ENCODE peak calls at places on chromosomes 7 and 10, in ten cellular contexts. Z is thyroid gland; N is ovary; A is A549; J is upper lobe of left lung; W is left ventricle myocardium inferior; U is cardiac muscle cell; Y is fibroblast of lung; B is CD8-positive, alpha-beta T cell; V is body of pancreas. L is an unnamed sample.

GRCh38 chr10:68989317-68989990 is 851 bp downstream of the KIFBP start:
- DNase-seq in Z (no peak), N (no peak), A (no peak), J (no peak), W (no peak), U (no peak), Y (peak; percentile 20), B (no peak), V (no peak), L (no peak)

GRCh38 chr10:119871881-119872609 is 598 bp downstream of the MCMBP start:
- DNase-seq in Z (peak; percentile 86), N (peak; percentile 73), A (peak; percentile 19), J (peak; percentile 92), W (peak; percentile 51), U (peak; percentile 76), Y (peak; percentile 43), B (peak; percentile 64), V (peak; percentile 85), L (peak; percentile 33)

GRCh38 chr10:69362471-69362954 is 54.2 kb downstream of the TACR2 start:
- DNase-seq in Z (peak; percentile 55), N (no peak), A (peak; percentile 28), J (no peak), W (peak; percentile 69), U (no peak), Y (peak; percentile 84), B (no peak), V (peak; percentile 35), L (peak; percentile 65)

GRCh38 chr7:32765185-32765584 is 126.4 kb downstream of the KBTBD2 start:
- DNase-seq in Z (no peak), N (no peak), A (no peak), J (no peak), W (no peak), U (no peak), Y (no peak), B (no peak), V (no peak), L (no peak)

GRCh38 chr7:159042084-159042483 is 102.6 kb downstream of the VIPR2 start:
- DNase-seq in Z (no peak), N (no peak), A (no peak), J (no peak), W (no peak), U (no peak), Y (no peak), B (peak; percentile 21), V (no peak), L (no peak)

GRCh38 chr7:66281678-66282593 is 76.8 kb downstream of the TPST1 start:
- DNase-seq in Z (peak; percentile 29), N (no peak), A (peak; percentile 56), J (no peak), W (no peak), U (no peak), Y (peak; percentile 96), B (no peak), V (no peak), L (no peak)

GRCh38 chr7:134279898-134280297 is 36.8 kb downstream of the SLC35B4 start:
- DNase-seq in Z (no peak), N (no peak), A (no peak), J (no peak), W (no peak), U (no peak), Y (no peak), B (no peak), V (no peak), L (no peak)

GRCh38 chr7:112504093-112504695 is 23.4 kb downstream of the LSMEM1 start:
- DNase-seq in Z (no peak), N (no peak), A (no peak), J (no peak), W (no peak), U (no peak), Y (no peak), B (no peak), V (no peak), L (no peak)

DNA sequence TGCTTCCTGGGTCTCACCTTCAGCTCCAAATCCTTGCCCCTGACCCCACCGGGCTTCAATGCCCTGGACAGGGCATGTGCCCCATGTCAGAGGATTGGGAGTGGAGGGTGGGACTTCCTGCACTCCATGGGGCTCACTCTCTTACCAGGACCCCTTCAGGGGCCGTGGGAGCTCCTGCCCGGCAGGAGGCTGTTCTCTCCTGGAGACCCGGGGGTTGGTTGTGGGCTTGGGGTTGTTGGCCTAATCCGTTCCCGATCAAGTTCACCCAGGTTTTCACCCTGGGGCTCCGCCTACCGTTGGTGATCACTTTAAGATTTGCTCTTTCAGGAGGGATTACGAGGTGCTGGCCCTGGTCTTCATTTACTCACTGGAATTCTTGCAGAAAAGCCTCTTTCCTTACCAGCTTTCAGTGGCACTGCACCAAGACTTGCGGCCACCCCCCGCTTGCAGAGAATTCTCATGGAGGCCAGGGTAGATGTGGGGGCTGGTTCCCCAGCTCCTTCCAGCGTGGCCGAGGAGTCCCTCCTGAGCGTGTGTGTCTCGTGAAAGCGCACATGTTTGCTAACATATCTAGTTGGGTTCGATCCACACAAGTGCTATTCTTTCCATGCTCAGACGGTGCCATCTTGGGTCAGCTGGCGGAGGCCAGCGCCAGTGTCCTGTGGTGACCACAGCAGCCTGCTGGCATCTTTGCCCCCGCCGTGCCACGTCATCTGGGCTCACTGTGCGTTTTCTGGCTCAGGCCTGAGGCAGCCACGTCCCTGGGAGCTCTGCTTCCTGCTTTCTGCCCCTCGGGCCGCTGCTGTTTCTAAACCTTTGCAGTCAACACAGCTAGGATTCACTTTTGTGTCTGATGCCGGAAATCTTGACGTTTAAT is 15.6 kb downstream of the PWWP2B start:
- DNase-seq in Z (no peak), N (no peak), A (no peak), J (peak; percentile 70), W (no peak), U (no peak), Y (no peak), B (no peak), V (peak; percentile 78), L (no peak)
- H3K4me1 ChIP-seq in Z (peaks cover 59% of the 10 kb centered on the region), N (peaks cover 32% of the 10 kb centered on the region), A (no peaks in the 10 kb centered on the region), J (peaks cover 87% of the 10 kb centered on the region), W (peaks cover 62% of the 10 kb centered on the region), U (peaks cover 35% of the 10 kb centered on the region), Y (peaks cover 6% of the 10 kb centered on the region), B (peaks cover 16% of the 10 kb centered on the region), V (peaks cover 92% of the 10 kb centered on the region), L (peaks cover 53% of the 10 kb centered on the region)

DNA sequence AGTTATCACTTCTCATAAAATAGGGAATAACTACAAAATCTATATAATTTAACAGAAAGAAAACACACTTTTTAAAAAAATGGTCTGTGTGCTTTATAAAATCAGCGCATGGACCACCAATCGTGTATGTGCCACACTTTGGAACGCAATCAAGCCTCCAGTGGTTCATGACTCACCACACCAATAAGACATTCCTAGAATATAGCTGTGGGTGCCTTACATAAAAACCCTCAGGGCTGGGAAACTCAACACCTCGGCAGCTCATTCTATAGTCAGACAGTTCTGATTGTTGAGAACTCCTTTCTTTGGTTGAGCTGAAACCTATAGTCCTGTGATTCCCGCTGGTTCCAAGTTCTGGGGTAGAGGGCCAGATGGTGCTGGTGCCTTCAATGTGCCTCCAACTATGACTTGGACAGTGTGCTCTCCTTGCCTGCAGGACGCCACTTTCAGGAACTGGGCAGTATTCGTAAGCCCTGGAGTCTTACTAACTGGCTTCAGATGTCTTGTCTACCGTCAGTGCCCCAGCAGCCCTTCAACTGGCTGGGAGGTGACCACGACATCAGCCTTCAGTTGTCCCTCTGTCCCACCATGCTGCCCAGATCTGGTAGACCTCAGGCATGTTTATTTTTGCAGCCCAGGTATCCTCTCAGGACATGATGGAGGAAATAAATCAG is 135.7 kb upstream of the GDF10 start:
- DNase-seq in Z (no peak), N (no peak), A (no peak), J (no peak), W (no peak), U (no peak), Y (peak; percentile 77), B (no peak), V (no peak), L (no peak)
- H3K4me1 ChIP-seq in Z (peaks cover 12% of the 10 kb centered on the region), N (peaks cover 2% of the 10 kb centered on the region), A (peaks cover 6% of the 10 kb centered on the region), J (peaks cover 26% of the 10 kb centered on the region), W (peaks cover 18% of the 10 kb centered on the region), U (no peaks in the 10 kb centered on the region), Y (peaks cover 27% of the 10 kb centered on the region), B (peaks cover 23% of the 10 kb centered on the region), V (no peaks in the 10 kb centered on the region), L (no peaks in the 10 kb centered on the region)

DNA sequence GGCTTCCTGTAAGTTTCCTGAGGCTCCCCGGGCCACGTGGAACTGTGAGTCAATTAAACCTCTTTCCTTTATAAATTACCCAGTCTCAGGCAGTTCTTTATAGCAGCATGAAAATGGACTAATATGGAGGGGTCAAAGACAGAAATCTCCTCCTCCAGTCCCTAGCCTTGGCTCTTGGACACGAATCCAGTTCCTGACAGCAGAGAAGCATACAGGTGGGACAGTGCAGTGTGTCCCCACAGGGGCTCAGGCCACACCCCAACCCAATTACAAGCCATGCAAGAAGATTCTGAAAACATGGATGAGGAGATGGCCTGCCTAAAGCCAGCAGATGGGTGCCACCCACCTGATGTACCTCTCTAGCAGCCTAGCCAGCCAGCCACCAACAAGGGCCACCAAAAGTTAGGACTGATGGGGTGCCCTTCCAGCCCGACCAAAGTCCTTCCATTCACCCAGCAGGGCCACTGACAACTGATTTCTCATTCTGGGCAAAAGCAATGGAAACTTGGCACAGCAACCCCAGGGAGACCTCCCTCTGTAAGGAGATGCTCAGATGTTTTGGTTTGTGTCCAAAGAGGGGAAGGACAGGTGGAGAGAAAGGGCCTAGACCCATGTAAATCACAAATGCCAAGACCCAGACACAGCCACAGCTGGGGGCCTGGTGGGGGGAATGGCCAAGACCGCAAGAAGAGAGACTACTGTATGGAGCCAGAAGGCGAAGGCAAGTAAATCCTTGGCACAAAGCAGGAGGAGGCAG is 13.7 kb downstream of the GPRIN2 start:
- DNase-seq in Z (peak; percentile 2), N (no peak), A (no peak), J (no peak), W (peak; percentile 11), U (no peak), Y (no peak), B (no peak), V (no peak), L (no peak)
- H3K4me1 ChIP-seq in Z (peaks cover 4% of the 10 kb centered on the region), N (peaks cover 10% of the 10 kb centered on the region), A (peaks cover 94% of the 10 kb centered on the region), J (peaks cover 26% of the 10 kb centered on the region), W (peaks cover 5% of the 10 kb centered on the region), U (no peaks in the 10 kb centered on the region), Y (no peaks in the 10 kb centered on the region), B (no peaks in the 10 kb centered on the region), V (peaks cover 25% of the 10 kb centered on the region), L (no peaks in the 10 kb centered on the region)

GRCh38 chr7:17852361-17852760 is 87.9 kb downstream of the SNX13 start:
- DNase-seq in Z (no peak), N (no peak), A (no peak), J (no peak), W (no peak), U (no peak), Y (no peak), B (no peak), V (no peak), L (no peak)

GRCh38 chr7:17855202-17855601 is 85.1 kb downstream of the SNX13 start:
- DNase-seq in Z (no peak), N (no peak), A (no peak), J (no peak), W (no peak), U (no peak), Y (no peak), B (no peak), V (no peak), L (no peak)

GRCh38 chr7:17854297-17855047 is 85.8 kb downstream of the SNX13 start:
- DNase-seq in Z (no peak), N (no peak), A (no peak), J (no peak), W (no peak), U (no peak), Y (no peak), B (no peak), V (no peak), L (no peak)

DNA sequence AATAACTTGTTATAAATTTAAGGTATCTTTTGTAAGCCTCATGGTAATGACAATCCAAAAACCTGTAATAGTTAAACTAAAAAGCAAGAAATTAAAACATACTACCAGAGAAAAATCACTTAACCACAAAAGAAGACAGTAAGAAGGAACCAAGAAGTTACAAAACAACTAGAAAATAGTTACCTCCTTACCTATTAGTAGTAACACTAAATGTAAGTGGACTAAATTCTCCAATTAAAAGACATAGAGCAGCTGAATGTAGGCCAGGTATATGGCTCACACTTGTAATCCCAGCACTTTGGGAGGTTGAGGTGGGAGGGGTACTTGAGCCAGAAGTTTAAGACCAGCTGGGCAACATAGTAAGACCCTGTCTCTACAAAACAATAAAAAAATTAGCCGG is 84.0 kb downstream of the SNX13 start:
- DNase-seq in Z (no peak), N (no peak), A (no peak), J (no peak), W (no peak), U (no peak), Y (no peak), B (no peak), V (no peak), L (no peak)
- H3K4me1 ChIP-seq in Z (no peaks in the 10 kb centered on the region), N (no peaks in the 10 kb centered on the region), A (no peaks in the 10 kb centered on the region), J (no peaks in the 10 kb centered on the region), W (peaks cover 9% of the 10 kb centered on the region), U (peaks cover 5% of the 10 kb centered on the region), Y (no peaks in the 10 kb centered on the region), B (no peaks in the 10 kb centered on the region), V (no peaks in the 10 kb centered on the region), L (no peaks in the 10 kb centered on the region)